ENCODE peak calls at places on chromosomes 16 and 17, in eight cellular contexts. One of them, this sample, is unnamed.

GRCh38 chr16:1333149-1333812 is at the start of gene BAIAP3:
- DNase-seq in CD4-positive, CD25-positive, alpha-beta regulatory T cell: peak
- DNase-seq in body of pancreas: peak
- DNase-seq in RWPE2: no peak
- DNase-seq in tibial artery: no peak
- DNase-seq in foreskin keratinocyte: no peak
- DNase-seq in thoracic aorta: no peak
- DNase-seq in stomach: peak
- DNase-seq in this sample: peak

GRCh38 chr17:5000237-5000639 is 2.5 kb downstream of the KIF1C start:
- DNase-seq in CD4-positive, CD25-positive, alpha-beta regulatory T cell: no peak
- DNase-seq in body of pancreas: peak
- DNase-seq in RWPE2: no peak
- DNase-seq in tibial artery: peak
- DNase-seq in foreskin keratinocyte: no peak
- DNase-seq in thoracic aorta: peak
- DNase-seq in stomach: peak
- DNase-seq in this sample: no peak

GRCh38 chr16:74111583-74111982 is 185.0 kb upstream of the PSMD7 start:
- DNase-seq in CD4-positive, CD25-positive, alpha-beta regulatory T cell: no peak
- DNase-seq in body of pancreas: no peak
- DNase-seq in RWPE2: no peak
- DNase-seq in tibial artery: no peak
- DNase-seq in foreskin keratinocyte: no peak
- DNase-seq in thoracic aorta: no peak
- DNase-seq in stomach: no peak
- DNase-seq in this sample: no peak

GRCh38 chr16:75803753-75804152 is 77.5 kb upstream of the CPHXL start:
- DNase-seq in CD4-positive, CD25-positive, alpha-beta regulatory T cell: no peak
- DNase-seq in body of pancreas: no peak
- DNase-seq in RWPE2: no peak
- DNase-seq in tibial artery: no peak
- DNase-seq in foreskin keratinocyte: no peak
- DNase-seq in thoracic aorta: no peak
- DNase-seq in stomach: no peak
- DNase-seq in this sample: no peak

GRCh38 chr17:6753565-6753964 is 2.3 kb upstream of the XAF1 start:
- DNase-seq in CD4-positive, CD25-positive, alpha-beta regulatory T cell: no peak
- DNase-seq in body of pancreas: no peak
- DNase-seq in RWPE2: no peak
- DNase-seq in tibial artery: no peak
- DNase-seq in foreskin keratinocyte: no peak
- DNase-seq in thoracic aorta: no peak
- DNase-seq in stomach: no peak
- DNase-seq in this sample: no peak

GRCh38 chr16:3215601-3216262 is 19.2 kb downstream of the ZNF200 start:
- DNase-seq in CD4-positive, CD25-positive, alpha-beta regulatory T cell: no peak
- DNase-seq in body of pancreas: no peak
- DNase-seq in RWPE2: no peak
- DNase-seq in tibial artery: no peak
- DNase-seq in foreskin keratinocyte: no peak
- DNase-seq in thoracic aorta: no peak
- DNase-seq in stomach: no peak
- DNase-seq in this sample: no peak

GRCh38 chr16:55495616-55496289 is 13.1 kb upstream of the LPCAT2 start:
- DNase-seq in CD4-positive, CD25-positive, alpha-beta regulatory T cell: no peak
- DNase-seq in body of pancreas: no peak
- DNase-seq in RWPE2: no peak
- DNase-seq in tibial artery: no peak
- DNase-seq in foreskin keratinocyte: peak
- DNase-seq in thoracic aorta: no peak
- DNase-seq in stomach: no peak
- DNase-seq in this sample: no peak

GRCh38 chr17:2929881-2930533 is 133.4 kb downstream of the OR1D5 start:
- DNase-seq in CD4-positive, CD25-positive, alpha-beta regulatory T cell: no peak
- DNase-seq in body of pancreas: peak
- DNase-seq in RWPE2: no peak
- DNase-seq in tibial artery: no peak
- DNase-seq in foreskin keratinocyte: peak
- DNase-seq in thoracic aorta: no peak
- DNase-seq in stomach: peak
- DNase-seq in this sample: no peak

GRCh38 chr16:53753431-53753830 is 49.5 kb downstream of the FTO start:
- DNase-seq in CD4-positive, CD25-positive, alpha-beta regulatory T cell: no peak
- DNase-seq in body of pancreas: no peak
- DNase-seq in RWPE2: no peak
- DNase-seq in tibial artery: no peak
- DNase-seq in foreskin keratinocyte: no peak
- DNase-seq in thoracic aorta: no peak
- DNase-seq in stomach: no peak
- DNase-seq in this sample: no peak

GRCh38 chr16:30112197-30113030 is 923 bp downstream of the GDPD3 start:
- DNase-seq in CD4-positive, CD25-positive, alpha-beta regulatory T cell: peak
- DNase-seq in body of pancreas: peak
- DNase-seq in RWPE2: peak
- DNase-seq in tibial artery: peak
- DNase-seq in foreskin keratinocyte: no peak
- DNase-seq in thoracic aorta: no peak
- DNase-seq in stomach: peak
- DNase-seq in this sample: peak

GRCh38 chr16:25155553-25156460 is 44.3 kb downstream of the LCMT1 start:
- DNase-seq in CD4-positive, CD25-positive, alpha-beta regulatory T cell: no peak
- DNase-seq in body of pancreas: no peak
- DNase-seq in RWPE2: no peak
- DNase-seq in tibial artery: no peak
- DNase-seq in foreskin keratinocyte: no peak
- DNase-seq in thoracic aorta: no peak
- DNase-seq in stomach: no peak
- DNase-seq in this sample: no peak

GRCh38 chr16:57147381-57148191 is 38.3 kb downstream of the PSME3IP1 start:
- DNase-seq in CD4-positive, CD25-positive, alpha-beta regulatory T cell: no peak
- DNase-seq in body of pancreas: no peak
- DNase-seq in RWPE2: no peak
- DNase-seq in tibial artery: no peak
- DNase-seq in foreskin keratinocyte: peak
- DNase-seq in thoracic aorta: no peak
- DNase-seq in stomach: no peak
- DNase-seq in this sample: no peak

GRCh38 chr17:48459070-48459469 is 29.1 kb upstream of the SKAP1 start:
- DNase-seq in CD4-positive, CD25-positive, alpha-beta regulatory T cell: no peak
- DNase-seq in body of pancreas: no peak
- DNase-seq in RWPE2: no peak
- DNase-seq in tibial artery: no peak
- DNase-seq in foreskin keratinocyte: no peak
- DNase-seq in thoracic aorta: no peak
- DNase-seq in stomach: no peak
- DNase-seq in this sample: no peak

GRCh38 chr17:6101706-6102105 is 31.5 kb downstream of the WSCD1 start:
- DNase-seq in CD4-positive, CD25-positive, alpha-beta regulatory T cell: no peak
- DNase-seq in body of pancreas: no peak
- DNase-seq in RWPE2: no peak
- DNase-seq in tibial artery: peak
- DNase-seq in foreskin keratinocyte: no peak
- DNase-seq in thoracic aorta: no peak
- DNase-seq in stomach: no peak
- DNase-seq in this sample: no peak

GRCh38 chr17:76710863-76711611 is at the start of gene MXRA7:
- DNase-seq in CD4-positive, CD25-positive, alpha-beta regulatory T cell: peak
- DNase-seq in body of pancreas: peak
- DNase-seq in RWPE2: no peak
- DNase-seq in tibial artery: peak
- DNase-seq in foreskin keratinocyte: no peak
- DNase-seq in thoracic aorta: no peak
- DNase-seq in stomach: peak
- DNase-seq in this sample: peak

DNA sequence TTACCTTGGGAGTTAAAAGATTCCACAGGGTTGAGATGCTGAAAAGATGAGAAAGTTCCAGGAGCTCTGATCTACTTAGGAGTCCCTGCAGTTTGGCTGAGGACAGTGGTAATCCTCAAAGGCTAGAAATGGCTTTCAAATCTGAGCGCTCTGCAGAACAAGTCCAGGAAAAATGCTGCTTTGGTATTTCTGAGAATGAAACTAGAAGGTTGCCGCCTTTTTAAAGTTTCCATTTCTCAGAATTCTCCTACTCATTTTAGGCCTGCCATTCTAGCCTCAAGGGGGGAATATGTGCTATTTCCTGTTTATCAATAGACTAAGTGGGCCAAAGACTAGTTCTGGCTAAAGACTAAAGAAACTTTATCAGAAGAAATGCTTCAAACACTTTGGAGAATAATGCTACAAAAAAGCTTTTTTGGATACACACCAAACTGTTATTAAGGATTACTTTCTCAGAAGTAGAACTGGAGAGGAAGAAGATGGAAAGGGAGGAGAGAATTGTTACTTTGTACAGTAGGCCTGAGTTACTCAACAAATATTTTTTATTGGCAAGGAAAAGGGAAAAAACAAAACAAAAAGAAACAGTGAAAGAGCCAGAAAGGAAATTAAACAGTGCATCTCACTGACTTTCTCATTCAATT is at the start of gene SLFN12L:
- DNase-seq in CD4-positive, CD25-positive, alpha-beta regulatory T cell: no peak
- DNase-seq in body of pancreas: no peak
- DNase-seq in RWPE2: no peak
- DNase-seq in tibial artery: no peak
- DNase-seq in foreskin keratinocyte: no peak
- DNase-seq in thoracic aorta: no peak
- DNase-seq in stomach: no peak
- DNase-seq in this sample: no peak
- H3K27ac ChIP-seq in CD4-positive, CD25-positive, alpha-beta regulatory T cell: peak
- H3K27ac ChIP-seq in body of pancreas: no peak
- H3K27ac ChIP-seq in RWPE2: no peak
- H3K27ac ChIP-seq in tibial artery: no peak
- H3K27ac ChIP-seq in foreskin keratinocyte: no peak
- H3K27ac ChIP-seq in thoracic aorta: no peak
- H3K27ac ChIP-seq in stomach: peak
- H3K27ac ChIP-seq in this sample: peak

GRCh38 chr16:8474576-8474975 is 115.7 kb downstream of the TMEM114 start:
- DNase-seq in CD4-positive, CD25-positive, alpha-beta regulatory T cell: no peak
- DNase-seq in body of pancreas: no peak
- DNase-seq in RWPE2: no peak
- DNase-seq in tibial artery: no peak
- DNase-seq in foreskin keratinocyte: no peak
- DNase-seq in thoracic aorta: no peak
- DNase-seq in stomach: no peak
- DNase-seq in this sample: no peak

GRCh38 chr16:8481810-8482209 is 108.5 kb downstream of the TMEM114 start:
- DNase-seq in CD4-positive, CD25-positive, alpha-beta regulatory T cell: no peak
- DNase-seq in body of pancreas: no peak
- DNase-seq in RWPE2: no peak
- DNase-seq in tibial artery: no peak
- DNase-seq in foreskin keratinocyte: no peak
- DNase-seq in thoracic aorta: no peak
- DNase-seq in stomach: no peak
- DNase-seq in this sample: no peak

GRCh38 chr16:8476824-8477223 is 113.5 kb downstream of the TMEM114 start:
- DNase-seq in CD4-positive, CD25-positive, alpha-beta regulatory T cell: no peak
- DNase-seq in body of pancreas: no peak
- DNase-seq in RWPE2: no peak
- DNase-seq in tibial artery: no peak
- DNase-seq in foreskin keratinocyte: no peak
- DNase-seq in thoracic aorta: no peak
- DNase-seq in stomach: no peak
- DNase-seq in this sample: no peak
- H3K27ac ChIP-seq in CD4-positive, CD25-positive, alpha-beta regulatory T cell: no peak
- H3K27ac ChIP-seq in body of pancreas: no peak
- H3K27ac ChIP-seq in RWPE2: no peak
- H3K27ac ChIP-seq in tibial artery: no peak
- H3K27ac ChIP-seq in foreskin keratinocyte: no peak
- H3K27ac ChIP-seq in thoracic aorta: no peak
- H3K27ac ChIP-seq in stomach: no peak
- H3K27ac ChIP-seq in this sample: no peak

GRCh38 chr17:9456265-9456664 is 119.4 kb downstream of the STX8 start:
- DNase-seq in CD4-positive, CD25-positive, alpha-beta regulatory T cell: no peak
- DNase-seq in body of pancreas: no peak
- DNase-seq in RWPE2: no peak
- DNase-seq in tibial artery: no peak
- DNase-seq in foreskin keratinocyte: no peak
- DNase-seq in thoracic aorta: no peak
- DNase-seq in stomach: no peak
- DNase-seq in this sample: no peak

GRCh38 chr17:9451919-9452318 is 123.7 kb downstream of the STX8 start:
- DNase-seq in CD4-positive, CD25-positive, alpha-beta regulatory T cell: no peak
- DNase-seq in body of pancreas: no peak
- DNase-seq in RWPE2: no peak
- DNase-seq in tibial artery: no peak
- DNase-seq in foreskin keratinocyte: no peak
- DNase-seq in thoracic aorta: no peak
- DNase-seq in stomach: no peak
- DNase-seq in this sample: no peak

GRCh38 chr17:9457005-9457404 is 118.6 kb downstream of the STX8 start:
- DNase-seq in CD4-positive, CD25-positive, alpha-beta regulatory T cell: no peak
- DNase-seq in body of pancreas: no peak
- DNase-seq in RWPE2: no peak
- DNase-seq in tibial artery: no peak
- DNase-seq in foreskin keratinocyte: no peak
- DNase-seq in thoracic aorta: no peak
- DNase-seq in stomach: no peak
- DNase-seq in this sample: no peak
- H3K27ac ChIP-seq in CD4-positive, CD25-positive, alpha-beta regulatory T cell: no peak
- H3K27ac ChIP-seq in body of pancreas: no peak
- H3K27ac ChIP-seq in RWPE2: no peak
- H3K27ac ChIP-seq in tibial artery: no peak
- H3K27ac ChIP-seq in foreskin keratinocyte: no peak
- H3K27ac ChIP-seq in thoracic aorta: no peak
- H3K27ac ChIP-seq in stomach: no peak
- H3K27ac ChIP-seq in this sample: no peak

GRCh38 chr16:11615756-11616447 is 29.2 kb upstream of the LITAF start:
- DNase-seq in CD4-positive, CD25-positive, alpha-beta regulatory T cell: no peak
- DNase-seq in body of pancreas: no peak
- DNase-seq in RWPE2: no peak
- DNase-seq in tibial artery: no peak
- DNase-seq in foreskin keratinocyte: no peak
- DNase-seq in thoracic aorta: no peak
- DNase-seq in stomach: no peak
- DNase-seq in this sample: no peak
- H3K27ac ChIP-seq in CD4-positive, CD25-positive, alpha-beta regulatory T cell: no peak
- H3K27ac ChIP-seq in body of pancreas: no peak
- H3K27ac ChIP-seq in RWPE2: no peak
- H3K27ac ChIP-seq in tibial artery: no peak
- H3K27ac ChIP-seq in foreskin keratinocyte: no peak
- H3K27ac ChIP-seq in thoracic aorta: no peak
- H3K27ac ChIP-seq in stomach: no peak
- H3K27ac ChIP-seq in this sample: no peak